ENCODE peak calls at places on chromosomes 7 and 10, in ten cellular contexts. Y, Z, T, A, W, J, F, Q, C and O are unnamed samples.

GRCh38 chr10:50254479-50254878 is 3.2 kb upstream of the ASAH2 start:
- DNase-seq in Y (no peak), Z (no peak), T (no peak), A (no peak), W (no peak), J (no peak), F (no peak), Q (no peak), C (no peak), O (no peak)

GRCh38 chr10:69742928-69743602 is 58.6 kb upstream of the COL13A1 start:
- DNase-seq in Y (peak), Z (no peak), T (no peak), A (no peak), W (peak), J (peak), F (no peak), Q (no peak), C (peak), O (peak)

GRCh38 chr7:116552616-116553015 is 27.8 kb downstream of the CAV1 start:
- DNase-seq in Y (no peak), Z (no peak), T (no peak), A (no peak), W (no peak), J (no peak), F (no peak), Q (no peak), C (no peak), O (peak)

GRCh38 chr7:46932656-46933424 is 649.1 kb downstream of the TNS3 start:
- DNase-seq in Y (no peak), Z (peak), T (no peak), A (no peak), W (peak), J (peak), F (no peak), Q (no peak), C (no peak), O (peak)

GRCh38 chr10:36283827-36284226 is 641.7 kb upstream of the FZD8 start:
- DNase-seq in Y (no peak), Z (no peak), T (no peak), A (no peak), W (no peak), J (no peak), F (no peak), Q (no peak), C (no peak), O (no peak)

GRCh38 chr7:131042269-131043160 is 285.2 kb upstream of the MKLN1 start:
- DNase-seq in Y (peak), Z (no peak), T (no peak), A (no peak), W (no peak), J (no peak), F (no peak), Q (no peak), C (no peak), O (no peak)

GRCh38 chr10:21015838-21016237 is 118.7 kb upstream of the NEBL start:
- DNase-seq in Y (peak), Z (no peak), T (no peak), A (no peak), W (no peak), J (no peak), F (no peak), Q (peak), C (peak), O (no peak)

GRCh38 chr10:62666264-62666663 is 138.3 kb upstream of the ADO start:
- DNase-seq in Y (no peak), Z (no peak), T (no peak), A (no peak), W (no peak), J (no peak), F (no peak), Q (no peak), C (no peak), O (peak)

GRCh38 chr7:48106906-48107659 is 18.0 kb downstream of the UPP1 start:
- DNase-seq in Y (no peak), Z (no peak), T (no peak), A (no peak), W (no peak), J (no peak), F (no peak), Q (no peak), C (no peak), O (no peak)

GRCh38 chr10:97598407-97599271 is 9.1 kb downstream of the C10orf62 start:
- DNase-seq in Y (no peak), Z (no peak), T (no peak), A (no peak), W (no peak), J (no peak), F (no peak), Q (no peak), C (no peak), O (peak)

GRCh38 chr7:36303202-36304098 is 86.2 kb upstream of the ANLN start:
- DNase-seq in Y (no peak), Z (peak), T (no peak), A (peak), W (peak), J (peak), F (no peak), Q (no peak), C (no peak), O (peak)

GRCh38 chr7:6375346-6376101 is 72.2 kb downstream of the DAGLB start:
- DNase-seq in Y (peak), Z (no peak), T (no peak), A (no peak), W (no peak), J (no peak), F (peak), Q (peak), C (peak), O (peak)

GRCh38 chr7:82234457-82235049 is 209.0 kb downstream of the CACNA2D1 start:
- DNase-seq in Y (no peak), Z (peak), T (peak), A (peak), W (peak), J (no peak), F (no peak), Q (peak), C (no peak), O (peak)

GRCh38 chr7:30924624-30925023 is 13.0 kb downstream of the AQP1 start:
- DNase-seq in Y (peak), Z (no peak), T (no peak), A (no peak), W (peak), J (no peak), F (no peak), Q (no peak), C (no peak), O (no peak)

GRCh38 chr7:42180806-42181205 is 56.2 kb downstream of the GLI3 start:
- DNase-seq in Y (no peak), Z (no peak), T (no peak), A (no peak), W (no peak), J (no peak), F (no peak), Q (no peak), C (no peak), O (no peak)

GRCh38 chr7:32379486-32380115 is 110.6 kb downstream of the LSM5 start:
- DNase-seq in Y (no peak), Z (no peak), T (no peak), A (no peak), W (no peak), J (no peak), F (no peak), Q (no peak), C (no peak), O (no peak)

GRCh38 chr10:2925631-2926030 is 141.7 kb upstream of the PFKP start:
- DNase-seq in Y (no peak), Z (no peak), T (no peak), A (peak), W (peak), J (peak), F (no peak), Q (no peak), C (no peak), O (peak)